ENCODE peak calls at places on chromosomes 1 and 21, in eight cellular contexts. B is GM23338, Z is RCC 7860, D is AG20443, P is activated T-helper 1 cell treated with Interleukin-2 at 50 U/mL for 16 hours, T is H1, N is C1 segment of cervical spinal cord, L is BJ. J is an unnamed sample.

GRCh38 chr1:3590951-3591865 is 20.1 kb downstream of the MEGF6 start:
- DNase-seq in N (no peak), B (peak; percentile 70), P (no peak), D (no peak), T (no peak), Z (no peak), L (no peak), J (no peak)

GRCh38 chr1:91884459-91885290 is 1.3 kb downstream of the TGFBR3 start:
- DNase-seq in D (peak; percentile 33), Z (no peak), P (no peak), T (no peak), N (peak; percentile 33), B (peak; percentile 56), L (no peak), J (no peak)

GRCh38 chr1:245698860-245699259 is 544.1 kb downstream of the KIF26B start:
- DNase-seq in P (no peak), L (no peak), D (no peak), N (no peak), Z (no peak), B (no peak), T (no peak), J (peak; percentile 81)

GRCh38 chr21:43370091-43370658 is 56.8 kb downstream of the SIK1 start:
- DNase-seq in P (no peak), L (no peak), Z (no peak), D (peak; percentile 53), T (no peak), N (no peak), B (no peak), J (no peak)

GRCh38 chr1:148166558-148167492 is 14.7 kb upstream of the NBPF11 start:
- DNase-seq in B (peak; percentile 9), D (no peak), Z (no peak), T (no peak), L (no peak), P (no peak), N (no peak), J (no peak)

GRCh38 chr1:29490204-29490934 is 254.0 kb downstream of the PTPRU start:
- DNase-seq in T (no peak), N (no peak), B (peak; percentile 45), D (no peak), Z (no peak), L (no peak), P (no peak), J (no peak)

GRCh38 chr1:112698366-112699310 is 8.3 kb downstream of the RHOC start:
- DNase-seq in N (no peak), Z (no peak), B (no peak), T (no peak), L (no peak), P (no peak), D (no peak), J (peak; percentile 86)

GRCh38 chr1:50418600-50419109 is 4.6 kb downstream of the DMRTA2 start:
- DNase-seq in D (peak; percentile 45), P (no peak), B (peak; percentile 67), Z (no peak), T (no peak), L (no peak), N (no peak), J (no peak)

GRCh38 chr1:193211539-193211938 is 25.1 kb upstream of the B3GALT2 start:
- DNase-seq in T (no peak), L (peak; percentile 56), Z (peak; percentile 62), D (peak; percentile 48), P (no peak), N (no peak), B (no peak), J (no peak)

GRCh38 chr1:7526867-7527732 is 244.0 kb upstream of the VAMP3 start:
- DNase-seq in N (no peak), P (no peak), D (peak; percentile 76), L (peak; percentile 14), B (no peak), T (no peak), Z (peak; percentile 91), J (no peak)

GRCh38 chr1:202576816-202577215 is 133.4 kb downstream of the SYT2 start:
- DNase-seq in Z (no peak), P (no peak), T (no peak), D (peak; percentile 72), B (no peak), L (peak; percentile 72), N (no peak), J (no peak)

GRCh38 chr1:210330279-210330866 is 1.7 kb downstream of the HHAT start:
- DNase-seq in D (no peak), B (no peak), N (no peak), L (no peak), P (no peak), T (no peak), Z (no peak), J (no peak)

GRCh38 chr1:32525661-32526444 is 13.4 kb upstream of the ZBTB8A start:
- DNase-seq in D (no peak), B (no peak), L (no peak), N (no peak), P (no peak), Z (no peak), T (no peak), J (no peak)

GRCh38 chr1:43207229-43207853 is 35.2 kb downstream of the CFAP57 start:
- DNase-seq in T (no peak), N (no peak), D (no peak), L (no peak), P (no peak), Z (no peak), B (no peak), J (no peak)

GRCh38 chr1:96049759-96050409 is 671.7 kb upstream of the PTBP2 start:
- DNase-seq in L (no peak), B (no peak), N (no peak), Z (no peak), P (no peak), T (no peak), D (no peak), J (no peak)

GRCh38 chr1:234281826-234282489 is 91.3 kb upstream of the COA6 start:
- DNase-seq in Z (no peak), L (no peak), B (no peak), N (peak; percentile 48), P (no peak), D (no peak), T (no peak), J (no peak)

GRCh38 chr1:56547473-56547872 is 31.9 kb downstream of the PLPP3 start:
- DNase-seq in T (no peak), B (no peak), Z (no peak), D (no peak), L (no peak), P (no peak), N (no peak), J (no peak)

GRCh38 chr1:225572422-225572821 is 80.5 kb downstream of the ENAH start:
- DNase-seq in P (no peak), T (no peak), D (peak; percentile 58), Z (no peak), B (no peak), L (no peak), N (no peak), J (no peak)

GRCh38 chr1:39398278-39399010 is 93.0 kb upstream of the BMP8A start:
- DNase-seq in Z (peak; percentile 98), B (peak; percentile 24), D (peak; percentile 91), P (no peak), N (peak; percentile 17), T (no peak), L (peak; percentile 93), J (no peak)

GRCh38 chr1:229139320-229139719 is 131.6 kb upstream of the RAB4A start:
- DNase-seq in L (no peak), P (no peak), T (no peak), D (no peak), Z (no peak), N (no peak), B (no peak), J (no peak)

GRCh38 chr1:106785136-106785535 is 271.3 kb upstream of the PRMT6 start:
- DNase-seq in P (no peak), N (no peak), T (no peak), B (no peak), L (no peak), Z (no peak), D (no peak), J (no peak)

GRCh38 chr1:57826535-57826934 is 402.7 kb upstream of the DAB1 start:
- DNase-seq in L (no peak), D (no peak), T (no peak), Z (no peak), B (no peak), N (no peak), P (no peak), J (no peak)

GRCh38 chr1:113255728-113256347 is 134.5 kb upstream of the MAGI3 start:
- DNase-seq in N (no peak), T (peak; percentile 17), B (peak; percentile 76), L (no peak), P (no peak), D (no peak), Z (no peak), J (no peak)

GRCh38 chr1:9013824-9014223 is 12.4 kb downstream of the SLC2A7 start:
- DNase-seq in P (no peak), T (no peak), D (no peak), L (no peak), N (no peak), B (no peak), Z (no peak), J (no peak)

GRCh38 chr1:226964611-226965486 is 24.8 kb downstream of the COQ8A start:
- DNase-seq in N (no peak), Z (no peak), P (no peak), D (no peak), L (no peak), B (no peak), T (no peak), J (no peak)

GRCh38 chr1:117663156-117663902 is 57.5 kb downstream of the TENT5C start:
- DNase-seq in B (no peak), P (no peak), L (no peak), N (no peak), T (no peak), D (no peak), Z (no peak), J (no peak)

GRCh38 chr1:113452921-113453770 is 62.8 kb downstream of the MAGI3 start:
- DNase-seq in T (no peak), P (no peak), L (no peak), D (peak; percentile 14), N (no peak), Z (no peak), B (peak; percentile 63), J (no peak)